ENCODE peak calls at places on chromosome 2, in ten cellular contexts. R, D, M, C, L, F, O, Z, Q and T are unnamed samples.

GRCh38 chr2:35114765-35115164 is 1240.8 kb upstream of the CRIM1 start:
- DNase-seq in R (no peak), D (no peak), M (peak), C (no peak), L (no peak), F (no peak), O (no peak), Z (peak), Q (no peak), T (no peak)

GRCh38 chr2:99811544-99811943 is 321.7 kb upstream of the REV1 start:
- DNase-seq in R (no peak), D (no peak), M (no peak), C (no peak), L (no peak), F (no peak), O (no peak), Z (no peak), Q (no peak), T (no peak)

GRCh38 chr2:12170151-12170550 is 423.7 kb downstream of the LPIN1 start:
- DNase-seq in R (no peak), D (no peak), M (no peak), C (no peak), L (no peak), F (no peak), O (no peak), Z (no peak), Q (no peak), T (no peak)

GRCh38 chr2:28665041-28665704 is 86.5 kb upstream of the PPP1CB start:
- DNase-seq in R (peak), D (peak), M (no peak), C (peak), L (no peak), F (peak), O (peak), Z (no peak), Q (peak), T (no peak)

GRCh38 chr2:214649440-214650205 is 159.9 kb downstream of the BARD1 start:
- DNase-seq in R (no peak), D (no peak), M (no peak), C (no peak), L (no peak), F (no peak), O (no peak), Z (no peak), Q (no peak), T (peak)

GRCh38 chr2:37771600-37772088 is 100.2 kb upstream of the CDC42EP3 start:
- DNase-seq in R (peak), D (no peak), M (no peak), C (no peak), L (no peak), F (no peak), O (no peak), Z (no peak), Q (no peak), T (peak)

GRCh38 chr2:37350034-37350433 is 5.6 kb downstream of the QPCT start:
- DNase-seq in R (no peak), D (no peak), M (peak), C (no peak), L (no peak), F (no peak), O (peak), Z (no peak), Q (peak), T (no peak)

GRCh38 chr2:206477296-206477695 is 34.0 kb downstream of the ADAM23 start:
- DNase-seq in R (no peak), D (no peak), M (no peak), C (no peak), L (no peak), F (no peak), O (no peak), Z (no peak), Q (no peak), T (peak)

GRCh38 chr2:190277234-190278112 is 42.2 kb downstream of the HIBCH start:
- DNase-seq in R (no peak), D (no peak), M (peak), C (no peak), L (peak), F (no peak), O (no peak), Z (no peak), Q (peak), T (peak)

GRCh38 chr2:47167149-47167548 is 12.0 kb upstream of the STPG4 start:
- DNase-seq in R (no peak), D (no peak), M (no peak), C (no peak), L (no peak), F (no peak), O (no peak), Z (no peak), Q (no peak), T (no peak)

GRCh38 chr2:160747771-160748170 is 254.2 kb upstream of the RBMS1 start:
- DNase-seq in R (no peak), D (no peak), M (no peak), C (no peak), L (no peak), F (no peak), O (no peak), Z (no peak), Q (no peak), T (peak)

GRCh38 chr2:111072220-111072871 is 48.4 kb upstream of the BCL2L11 start:
- DNase-seq in R (no peak), D (no peak), M (peak), C (no peak), L (no peak), F (no peak), O (no peak), Z (no peak), Q (no peak), T (peak)

GRCh38 chr2:227447606-227448005 is 24.4 kb upstream of the AGFG1 start:
- DNase-seq in R (no peak), D (no peak), M (peak), C (no peak), L (no peak), F (no peak), O (no peak), Z (no peak), Q (no peak), T (no peak)

GRCh38 chr2:205119141-205119540 is 563.2 kb upstream of the NRP2 start:
- DNase-seq in R (no peak), D (no peak), M (no peak), C (no peak), L (no peak), F (no peak), O (no peak), Z (no peak), Q (no peak), T (no peak)

GRCh38 chr2:209307161-209308001 is 116.5 kb upstream of the MAP2 start:
- DNase-seq in R (no peak), D (peak), M (no peak), C (no peak), L (no peak), F (no peak), O (no peak), Z (no peak), Q (no peak), T (no peak)

GRCh38 chr2:68357608-68358337 is 7.3 kb upstream of the PLEK start:
- DNase-seq in R (peak), D (peak), M (peak), C (no peak), L (peak), F (peak), O (no peak), Z (peak), Q (no peak), T (peak)

GRCh38 chr2:163673522-163673921 is 62.3 kb downstream of the FIGN start:
- DNase-seq in R (no peak), D (no peak), M (no peak), C (no peak), L (no peak), F (no peak), O (no peak), Z (no peak), Q (no peak), T (no peak)

GRCh38 chr2:224206816-224207215 is 167.7 kb upstream of the SERPINE2 start:
- DNase-seq in R (no peak), D (no peak), M (no peak), C (no peak), L (no peak), F (no peak), O (no peak), Z (no peak), Q (no peak), T (peak)

GRCh38 chr2:30847329-30847728 is 40.1 kb upstream of the CAPN13 start:
- DNase-seq in R (no peak), D (no peak), M (no peak), C (no peak), L (no peak), F (no peak), O (no peak), Z (no peak), Q (no peak), T (no peak)

GRCh38 chr2:151774506-151774905 is 40.2 kb upstream of the NEB start:
- DNase-seq in R (no peak), D (no peak), M (no peak), C (no peak), L (no peak), F (no peak), O (no peak), Z (no peak), Q (no peak), T (peak)

GRCh38 chr2:120954939-120955338 is 219.3 kb downstream of the GLI2 start:
- DNase-seq in R (no peak), D (no peak), M (no peak), C (no peak), L (no peak), F (no peak), O (no peak), Z (no peak), Q (no peak), T (no peak)

GRCh38 chr2:171320208-171320621 is 113.6 kb downstream of the METTL8 start:
- DNase-seq in R (no peak), D (no peak), M (no peak), C (no peak), L (no peak), F (no peak), O (no peak), Z (no peak), Q (no peak), T (no peak)

GRCh38 chr2:189369566-189369965 is 71.7 kb upstream of the WDR75 start:
- DNase-seq in R (no peak), D (no peak), M (peak), C (no peak), L (no peak), F (no peak), O (no peak), Z (no peak), Q (no peak), T (no peak)

GRCh38 chr2:43105586-43106562 is 120.5 kb downstream of the ZFP36L2 start:
- DNase-seq in R (peak), D (peak), M (peak), C (peak), L (no peak), F (no peak), O (peak), Z (no peak), Q (peak), T (peak)

GRCh38 chr2:38539086-38539485 is 63.6 kb downstream of the HNRNPLL start:
- DNase-seq in R (no peak), D (no peak), M (no peak), C (no peak), L (no peak), F (no peak), O (no peak), Z (no peak), Q (no peak), T (no peak)

GRCh38 chr2:241539616-241540374 is 18.8 kb upstream of the BOK start:
- DNase-seq in R (no peak), D (no peak), M (no peak), C (no peak), L (no peak), F (no peak), O (no peak), Z (no peak), Q (no peak), T (no peak)

GRCh38 chr2:174631009-174631981 is 33.7 kb upstream of the WIPF1 start:
- DNase-seq in R (no peak), D (no peak), M (no peak), C (no peak), L (no peak), F (no peak), O (no peak), Z (no peak), Q (no peak), T (no peak)

GRCh38 chr2:26238301-26238958 is 6.0 kb downstream of the HADHA start:
- DNase-seq in R (no peak), D (no peak), M (no peak), C (no peak), L (no peak), F (no peak), O (no peak), Z (no peak), Q (peak), T (no peak)

GRCh38 chr2:172223601-172224054 is 120.9 kb upstream of the DLX2 start:
- DNase-seq in R (no peak), D (no peak), M (no peak), C (no peak), L (no peak), F (no peak), O (peak), Z (no peak), Q (peak), T (no peak)

GRCh38 chr2:176516051-176516601 is 246.9 kb downstream of the MTX2 start:
- DNase-seq in R (no peak), D (no peak), M (no peak), C (no peak), L (no peak), F (no peak), O (no peak), Z (no peak), Q (no peak), T (no peak)

GRCh38 chr2:138013651-138014050 is 49.4 kb downstream of the HNMT start:
- DNase-seq in R (no peak), D (no peak), M (no peak), C (no peak), L (no peak), F (no peak), O (no peak), Z (no peak), Q (no peak), T (no peak)

GRCh38 chr2:127575941-127576432 is 40.5 kb downstream of the MYO7B start:
- DNase-seq in R (no peak), D (no peak), M (no peak), C (no peak), L (no peak), F (no peak), O (no peak), Z (no peak), Q (no peak), T (no peak)

GRCh38 chr2:50126845-50127244 is 905.1 kb downstream of the NRXN1 start:
- DNase-seq in R (no peak), D (no peak), M (no peak), C (no peak), L (no peak), F (no peak), O (no peak), Z (no peak), Q (peak), T (no peak)

GRCh38 chr2:183678908-183679307 is 554.7 kb downstream of the NUP35 start:
- DNase-seq in R (no peak), D (no peak), M (no peak), C (no peak), L (no peak), F (no peak), O (no peak), Z (peak), Q (peak), T (no peak)

GRCh38 chr2:165674780-165675179 is 119.3 kb downstream of the GALNT3 start:
- DNase-seq in R (no peak), D (no peak), M (peak), C (no peak), L (no peak), F (no peak), O (peak), Z (no peak), Q (peak), T (no peak)

GRCh38 chr2:165678882-165679281 is 115.2 kb downstream of the GALNT3 start:
- DNase-seq in R (no peak), D (no peak), M (no peak), C (no peak), L (no peak), F (no peak), O (no peak), Z (no peak), Q (no peak), T (no peak)

GRCh38 chr2:165675551-165675968 is 118.5 kb downstream of the GALNT3 start:
- DNase-seq in R (no peak), D (no peak), M (peak), C (no peak), L (no peak), F (no peak), O (no peak), Z (no peak), Q (peak), T (peak)
- H3K27ac ChIP-seq in R (no peak), D (no peak), M (no peak), C (no peak), L (no peak), F (no peak), O (no peak), Z (no peak), Q (no peak), T (no peak)

GRCh38 chr2:66301767-66302140 is 133.2 kb upstream of the MEIS1 start:
- DNase-seq in R (no peak), D (peak), M (no peak), C (no peak), L (no peak), F (no peak), O (no peak), Z (no peak), Q (no peak), T (no peak)

GRCh38 chr2:66306488-66306887 is 128.4 kb upstream of the MEIS1 start:
- DNase-seq in R (no peak), D (no peak), M (no peak), C (no peak), L (no peak), F (no peak), O (no peak), Z (no peak), Q (peak), T (no peak)

GRCh38 chr2:66301073-66301766 is 133.7 kb upstream of the MEIS1 start:
- DNase-seq in R (peak), D (peak), M (no peak), C (peak), L (no peak), F (peak), O (no peak), Z (no peak), Q (no peak), T (no peak)

GRCh38 chr2:66303471-66303870 is 131.5 kb upstream of the MEIS1 start:
- DNase-seq in R (no peak), D (no peak), M (no peak), C (no peak), L (no peak), F (no peak), O (no peak), Z (no peak), Q (no peak), T (no peak)

DNA sequence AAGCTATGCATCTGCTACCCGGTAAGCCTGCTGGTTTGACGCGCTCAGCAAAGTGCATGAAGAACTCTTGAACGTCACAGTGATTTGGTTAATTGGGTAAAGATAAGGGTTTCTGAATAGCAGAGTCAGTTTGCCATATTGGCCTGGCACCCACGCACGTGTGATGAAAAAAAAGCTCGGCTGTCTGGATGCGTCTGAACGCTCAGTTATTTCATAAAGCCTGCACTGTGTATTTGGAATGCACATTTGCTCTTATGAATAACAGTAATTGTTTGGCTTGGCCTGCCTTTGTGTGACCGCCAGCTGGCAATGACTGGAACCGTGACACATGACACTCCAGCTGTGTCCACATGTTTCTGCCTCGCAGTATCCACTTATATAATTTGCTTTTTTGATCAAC is 129.2 kb upstream of the MEIS1 start:
- DNase-seq in R (peak), D (peak), M (no peak), C (peak), L (no peak), F (peak), O (peak), Z (no peak), Q (peak), T (no peak)
- H3K27ac ChIP-seq in R (no peak), D (no peak), M (no peak), C (no peak), L (no peak), F (no peak), O (no peak), Z (no peak), Q (no peak), T (no peak)

DNA sequence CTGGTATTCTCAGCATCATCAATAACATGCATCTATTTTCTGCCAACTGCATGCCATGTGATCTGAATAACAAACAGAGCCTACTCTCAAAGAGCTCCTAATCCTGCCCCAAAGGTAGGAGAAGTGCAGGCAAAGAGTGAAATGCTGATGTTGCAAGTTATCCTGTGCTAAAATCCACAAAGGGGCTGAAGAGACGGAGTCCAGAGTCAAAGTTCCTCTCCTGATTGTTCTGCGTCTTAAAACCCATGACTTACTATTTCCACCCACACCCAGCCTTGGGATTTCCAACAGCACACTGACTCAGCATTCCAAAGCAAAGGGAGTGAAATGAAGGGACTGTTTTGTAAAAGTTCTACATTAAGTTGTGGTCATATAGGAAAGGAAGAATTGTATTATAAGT is 13.6 kb upstream of the DAPL1 start:
- DNase-seq in R (no peak), D (no peak), M (peak), C (no peak), L (no peak), F (no peak), O (no peak), Z (no peak), Q (peak), T (peak)
- H3K27ac ChIP-seq in R (no peak), D (no peak), M (no peak), C (no peak), L (no peak), F (peak), O (no peak), Z (no peak), Q (no peak), T (peak)

DNA sequence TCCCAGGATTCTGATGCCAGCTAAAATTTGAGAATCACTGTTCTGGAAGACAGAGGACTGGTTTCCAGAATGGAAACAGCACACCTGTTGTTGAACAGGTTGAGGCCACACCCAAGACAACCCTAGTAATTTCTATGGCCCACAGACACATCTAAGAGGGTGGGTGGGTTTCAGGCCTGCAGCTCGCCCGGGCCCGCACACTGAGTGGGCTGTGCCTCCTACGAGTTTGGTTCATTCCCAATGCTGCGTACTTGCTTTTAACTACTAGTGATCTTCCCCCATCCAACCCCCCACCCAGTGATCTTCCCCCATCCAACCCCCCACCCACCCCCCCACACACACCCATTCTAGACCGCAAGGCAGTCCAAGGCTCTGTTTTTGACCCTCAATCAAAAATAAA is 1.3 kb upstream of the NFU1 start:
- DNase-seq in R (no peak), D (no peak), M (no peak), C (no peak), L (no peak), F (no peak), O (no peak), Z (no peak), Q (no peak), T (no peak)
- H3K27ac ChIP-seq in R (peak), D (peak), M (no peak), C (peak), L (no peak), F (peak), O (no peak), Z (no peak), Q (peak), T (no peak)

GRCh38 chr2:113977660-113978523 is 88.0 kb downstream of the ACTR3 start:
- DNase-seq in R (no peak), D (no peak), M (no peak), C (no peak), L (peak), F (no peak), O (peak), Z (no peak), Q (peak), T (peak)
- H3K27ac ChIP-seq in R (no peak), D (no peak), M (no peak), C (no peak), L (no peak), F (no peak), O (peak), Z (no peak), Q (peak), T (peak)